ENCODE peak calls at places on chromosomes 3 and 15, in five cellular contexts. U is stomach, X is astrocyte of the cerebellum, Q is PC-9, O is mucosa of descending colon. P is an unnamed sample.

GRCh38 chr3:147538034-147538433 is 128.9 kb downstream of the ZIC1 start:
- DNase-seq in O (no peak), U (no peak), X (no peak), Q (no peak), P (no peak)

GRCh38 chr15:69991493-69991892 is 106.2 kb downstream of the TLE3 start:
- DNase-seq in U (no peak), O (no peak), X (no peak), Q (no peak), P (no peak)

GRCh38 chr15:59158701-59159034 is 48.0 kb upstream of the LDHAL6B start:
- DNase-seq in Q (no peak), O (no peak), X (no peak), U (peak; percentile 85), P (no peak)

GRCh38 chr15:71951134-71951533 is 140.8 kb downstream of the NR2E3 start:
- DNase-seq in X (no peak), U (no peak), O (no peak), Q (no peak), P (no peak)

GRCh38 chr15:70299931-70300858 is 202.5 kb upstream of the TLE3 start:
- DNase-seq in X (no peak), Q (no peak), U (peak; percentile 45), O (peak; percentile 70), P (no peak)

GRCh38 chr15:73031648-73032047 is 20.6 kb upstream of the NEO1 start:
- DNase-seq in O (no peak), X (no peak), Q (no peak), U (no peak), P (no peak)

GRCh38 chr3:177852408-177852807 is 655.1 kb upstream of the TBL1XR1 start:
- DNase-seq in X (no peak), U (no peak), O (no peak), Q (no peak), P (no peak)

GRCh38 chr3:72446406-72447058 is 401.7 kb downstream of the SHQ1 start:
- DNase-seq in X (no peak), U (peak; percentile 27), Q (peak; percentile 35), O (no peak), P (peak; percentile 81)

GRCh38 chr3:46484911-46485696 is 12.7 kb upstream of the RTP3 start:
- DNase-seq in Q (no peak), O (peak; percentile 80), X (no peak), U (peak; percentile 89), P (peak; percentile 62)

GRCh38 chr3:80355144-80355543 is 587.3 kb upstream of the ROBO1 start:
- DNase-seq in O (no peak), Q (no peak), U (no peak), X (no peak), P (no peak)

GRCh38 chr3:4060064-4060463 is 243.1 kb upstream of the SETMAR start:
- DNase-seq in U (no peak), Q (peak; percentile 44), O (no peak), X (no peak), P (no peak)

GRCh38 chr15:40941528-40942336 is 11.5 kb upstream of the CHAC1 start:
- DNase-seq in Q (peak; percentile 55), O (peak; percentile 88), U (peak; percentile 80), X (peak; percentile 13), P (peak; percentile 83)

GRCh38 chr3:30659270-30660127 is 53.1 kb downstream of the TGFBR2 start:
- DNase-seq in X (peak; percentile 91), Q (peak; percentile 87), U (no peak), O (no peak), P (no peak)

GRCh38 chr15:25830844-25831443 is 32.2 kb downstream of the ATP10A start:
- DNase-seq in X (peak; percentile 78), O (no peak), Q (no peak), U (no peak), P (peak; percentile 95)

GRCh38 chr3:84759361-84759760 is 199.4 kb upstream of the CADM2 start:
- DNase-seq in X (no peak), Q (no peak), U (no peak), O (no peak), P (no peak)

GRCh38 chr15:88792342-88793282 is 10.6 kb upstream of the ACAN start:
- DNase-seq in U (no peak), X (no peak), O (no peak), Q (no peak), P (peak; percentile 52)

GRCh38 chr3:111368061-111368460 is 173.9 kb upstream of the CD96 start:
- DNase-seq in Q (no peak), O (no peak), U (no peak), X (no peak), P (no peak)

GRCh38 chr15:22808240-22808639 is 21.8 kb downstream of the NIPA1 start:
- DNase-seq in X (no peak), Q (no peak), O (no peak), U (peak; percentile 37), P (no peak)

GRCh38 chr3:78941587-78941986 is 826.2 kb downstream of the ROBO1 start:
- DNase-seq in O (no peak), X (peak; percentile 53), U (no peak), Q (peak; percentile 50), P (no peak)

GRCh38 chr3:23747841-23748240 is 57.9 kb upstream of the UBE2E1 start:
- DNase-seq in U (no peak), Q (no peak), X (no peak), O (no peak), P (no peak)

GRCh38 chr3:124229407-124229806 is 237.5 kb upstream of the ROPN1 start:
- DNase-seq in U (no peak), X (no peak), Q (no peak), O (no peak), P (no peak)

GRCh38 chr3:159672728-159673471 is 315.7 kb upstream of the IL12A start:
- DNase-seq in O (no peak), Q (no peak), U (no peak), X (no peak), P (no peak)

GRCh38 chr3:189787622-189788021 is 156.4 kb downstream of the TP63 start:
- DNase-seq in X (peak; percentile 31), U (no peak), Q (no peak), O (no peak), P (no peak)

DNA sequence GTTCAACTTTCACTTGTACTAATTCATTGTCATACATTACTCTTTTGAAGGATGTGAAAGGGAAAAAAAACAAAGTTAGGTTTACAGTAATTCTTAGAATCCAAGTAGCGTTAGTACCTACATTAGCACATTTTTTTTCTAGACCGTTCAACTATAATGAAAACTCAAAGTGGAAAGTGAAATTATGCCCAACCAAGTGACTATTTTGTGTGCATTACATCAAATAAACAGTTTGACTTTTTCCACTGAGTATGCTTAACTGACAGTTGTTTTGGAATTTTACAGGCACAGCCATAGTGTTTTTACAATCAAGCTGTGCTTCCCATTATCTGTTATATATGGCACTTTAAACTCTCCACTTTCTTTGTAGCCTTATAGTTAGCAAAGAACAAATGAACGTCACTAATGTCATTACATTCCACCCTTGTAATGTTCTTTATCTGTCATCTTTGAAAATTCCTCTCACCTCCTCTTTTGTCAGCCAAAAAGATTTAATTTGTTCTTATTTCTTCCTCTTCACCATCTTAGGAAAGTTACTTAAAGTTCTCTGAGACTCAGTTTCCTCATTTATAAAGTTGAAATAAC is 142.3 kb upstream of the SOX2 start:
- DNase-seq in X (no peak), U (no peak), Q (no peak), O (no peak), P (no peak)
- H3K4me3 ChIP-seq in X (no peak overlapping the region), U (no peak overlapping the region), Q (no peak overlapping the region), O (no peak overlapping the region), P (no peak overlapping the region)

GRCh38 chr3:129026728-129027543 is 25.8 kb downstream of the EFCC1 start:
- DNase-seq in X (no peak), O (peak; percentile 96), Q (peak; percentile 84), U (peak; percentile 94), P (peak; percentile 95)
- H3K4me3 ChIP-seq in X (peak overlapping the region; percentile 30), O (no peak overlapping the region), Q (peak overlapping the region; percentile 50), U (peak overlapping the region; percentile 51), P (peak overlapping the region; percentile 72)

GRCh38 chr3:188051801-188052228 is 102.1 kb upstream of the LPP start:
- DNase-seq in X (no peak), U (no peak), Q (no peak), O (peak; percentile 51), P (peak; percentile 87)
- H3K4me3 ChIP-seq in X (no peak overlapping the region), U (no peak overlapping the region), Q (no peak overlapping the region), O (no peak overlapping the region), P (peak overlapping the region; percentile 37)

DNA sequence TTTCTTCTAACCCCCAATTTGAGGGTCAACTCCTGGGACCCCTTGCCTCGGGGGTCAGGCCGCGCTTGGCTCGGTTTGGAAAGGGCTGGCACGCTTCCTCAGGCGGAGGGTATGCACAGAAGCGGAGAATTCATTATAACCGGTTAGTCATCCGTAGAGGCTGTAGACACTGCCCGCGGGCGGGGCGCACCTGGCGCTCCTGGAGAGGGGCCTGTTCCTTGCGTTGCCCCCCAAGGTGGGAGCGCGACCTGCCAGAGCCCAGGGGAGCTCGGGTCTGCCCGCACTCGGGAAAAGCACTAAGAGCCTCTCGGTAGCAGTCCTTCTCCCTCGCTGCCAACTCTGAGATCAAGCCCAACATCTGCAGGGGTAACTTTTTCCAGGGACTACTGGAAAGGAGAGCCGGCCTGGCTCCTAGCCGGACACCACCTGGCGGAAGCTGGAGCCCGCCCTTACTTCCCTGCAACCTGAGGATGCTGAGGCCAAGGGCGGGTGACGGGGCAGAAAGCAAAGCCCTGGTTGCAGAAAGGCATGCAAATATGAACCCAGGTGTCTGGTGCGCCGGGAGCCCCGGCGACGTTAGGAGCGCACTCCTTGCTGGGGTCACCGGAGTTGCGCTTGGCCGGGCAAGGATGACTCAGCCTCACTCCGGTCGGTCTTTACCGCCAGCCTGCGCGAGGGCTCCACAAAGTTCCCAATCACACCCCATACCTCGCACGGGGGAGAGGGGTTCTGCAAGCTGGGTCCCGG is 1.5 kb upstream of the CACNA2D3 start:
- DNase-seq in Q (no peak), X (no peak), O (no peak), U (peak; percentile 27), P (no peak)
- H3K4me3 ChIP-seq in Q (no peak overlapping the region), X (peak overlapping the region; percentile 33), O (no peak overlapping the region), U (peak overlapping the region; percentile 79), P (peak overlapping the region; percentile 93)

DNA sequence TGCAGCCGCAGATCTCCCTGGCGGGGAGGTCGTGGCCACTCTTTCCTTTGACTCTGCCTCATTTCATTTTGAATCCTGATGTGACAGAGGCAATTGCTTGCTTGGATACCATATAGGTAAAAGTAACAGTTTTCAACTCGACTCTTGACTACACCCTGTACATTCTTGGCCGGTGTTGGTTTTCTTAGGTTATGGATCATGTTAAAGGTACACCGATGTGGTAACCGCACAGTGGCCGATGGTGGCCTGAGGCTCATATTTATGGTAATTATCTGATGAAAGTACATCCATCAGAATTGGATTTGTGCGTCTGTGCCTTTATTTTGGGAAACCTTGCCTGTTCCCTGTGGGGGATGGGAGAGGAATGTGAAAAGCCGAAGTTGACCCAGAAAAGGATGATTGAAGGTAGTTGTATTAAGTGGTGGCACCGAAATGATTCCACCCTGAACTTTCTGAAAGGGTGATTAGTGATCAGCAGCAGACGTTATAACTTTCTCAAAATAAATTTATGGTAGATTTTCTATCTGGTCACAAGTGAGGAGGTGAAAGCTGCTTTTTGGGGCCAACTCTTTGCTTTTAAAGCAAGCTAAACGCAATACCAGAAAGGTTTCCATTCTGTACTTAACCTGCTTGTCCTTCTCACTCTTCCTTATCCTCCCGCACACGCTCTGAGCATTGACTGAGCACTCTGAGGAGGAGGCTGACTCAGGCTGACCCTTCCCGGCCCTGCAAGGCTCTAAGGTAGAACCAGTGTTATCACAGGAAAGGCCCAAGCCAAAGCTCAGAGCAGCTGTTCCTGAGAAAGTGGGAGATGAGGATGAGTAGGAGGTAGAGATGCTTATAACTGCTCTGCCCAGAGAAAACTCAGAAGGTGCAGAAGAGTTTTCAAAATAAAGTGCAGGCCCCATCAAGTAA is 2.0 kb downstream of the B3GNT5 start:
- DNase-seq in X (no peak), O (no peak), U (peak; percentile 52), Q (peak; percentile 80), P (no peak)
- H3K4me3 ChIP-seq in X (peak overlapping the region; percentile 75), O (peak overlapping the region; percentile 63), U (peak overlapping the region; percentile 69), Q (peak overlapping the region; percentile 96), P (peak overlapping the region; percentile 80)

P was measured in coronary artery.